ENCODE peak calls at places on chromosomes 3 and 15, in five cellular contexts. E is endothelial cell of umbilical vein, J is psoas muscle, B is kidney, W is mammary epithelial cell. O is an unnamed sample. For H3K4me1, the result is how much of the 10 kb centered on the place peaks cover.

GRCh38 chr3:11211531-11212300 is 57.4 kb downstream of the HRH1 start:
- DNase-seq in E (peak), J (no peak), B (no peak), W (no peak), O (no peak)

GRCh38 chr3:196920733-196921132 is 21.6 kb downstream of the NCBP2 start:
- DNase-seq in E (no peak), J (no peak), B (no peak), W (no peak), O (no peak)

GRCh38 chr15:50816191-50816590 is 50.7 kb upstream of the SPPL2A start:
- DNase-seq in E (no peak), J (no peak), B (no peak), W (peak), O (no peak)

GRCh38 chr3:48402281-48402732 is 27.6 kb downstream of the PLXNB1 start:
- DNase-seq in E (peak), J (peak), B (peak), W (peak), O (peak)

GRCh38 chr15:51054535-51054934 is 40.2 kb downstream of the TNFAIP8L3 start:
- DNase-seq in E (no peak), J (no peak), B (no peak), W (no peak), O (no peak)

GRCh38 chr3:50352762-50353161 is 2.1 kb downstream of the CYB561D2 start:
- DNase-seq in E (no peak), J (no peak), B (no peak), W (peak), O (no peak)

GRCh38 chr3:111881480-111881879 is 22.4 kb downstream of the PHLDB2 start:
- DNase-seq in E (no peak), J (no peak), B (no peak), W (no peak), O (no peak)

GRCh38 chr3:65979152-65979551 is 59.6 kb downstream of the MAGI1 start:
- DNase-seq in E (no peak), J (no peak), B (no peak), W (peak), O (no peak)

GRCh38 chr3:58528629-58529028 is 8.4 kb downstream of the ACOX2 start:
- DNase-seq in E (peak), J (no peak), B (peak), W (peak), O (peak)

GRCh38 chr3:55000546-55000945 is 72.7 kb upstream of the LRTM1 start:
- DNase-seq in E (no peak), J (no peak), B (no peak), W (peak), O (no peak)

GRCh38 chr3:120081719-120082118 is 12.5 kb downstream of the GSK3B start:
- DNase-seq in E (no peak), J (no peak), B (no peak), W (no peak), O (no peak)

GRCh38 chr3:47414161-47414564 is 33.3 kb downstream of the PTPN23 start:
- DNase-seq in E (no peak), J (no peak), B (no peak), W (no peak), O (no peak)

GRCh38 chr3:190097617-190098016 is 23.1 kb downstream of the P3H2 start:
- DNase-seq in E (no peak), J (no peak), B (peak), W (no peak), O (no peak)

GRCh38 chr3:100590114-100590839 is 19.1 kb upstream of the ADGRG7 start:
- DNase-seq in E (peak), J (no peak), B (no peak), W (peak), O (peak)

GRCh38 chr15:62901916-62902554 is 140.5 kb upstream of the TPM1 start:
- DNase-seq in E (no peak), J (no peak), B (no peak), W (peak), O (no peak)

GRCh38 chr3:4493931-4494806 is 1.0 kb downstream of the ITPR1 start:
- DNase-seq in E (peak), J (no peak), B (no peak), W (no peak), O (no peak)

GRCh38 chr3:187077085-187077484 is 62.2 kb downstream of the RPL39L start:
- DNase-seq in E (no peak), J (no peak), B (no peak), W (no peak), O (no peak)

GRCh38 chr3:187076297-187076696 is 63.0 kb downstream of the RPL39L start:
- DNase-seq in E (no peak), J (no peak), B (no peak), W (no peak), O (no peak)

GRCh38 chr3:187079090-187080022 is 59.9 kb downstream of the RPL39L start:
- DNase-seq in E (no peak), J (no peak), B (no peak), W (no peak), O (no peak)

GRCh38 chr3:187080799-187081450 is 58.4 kb downstream of the RPL39L start:
- DNase-seq in E (no peak), J (no peak), B (no peak), W (no peak), O (no peak)

DNA sequence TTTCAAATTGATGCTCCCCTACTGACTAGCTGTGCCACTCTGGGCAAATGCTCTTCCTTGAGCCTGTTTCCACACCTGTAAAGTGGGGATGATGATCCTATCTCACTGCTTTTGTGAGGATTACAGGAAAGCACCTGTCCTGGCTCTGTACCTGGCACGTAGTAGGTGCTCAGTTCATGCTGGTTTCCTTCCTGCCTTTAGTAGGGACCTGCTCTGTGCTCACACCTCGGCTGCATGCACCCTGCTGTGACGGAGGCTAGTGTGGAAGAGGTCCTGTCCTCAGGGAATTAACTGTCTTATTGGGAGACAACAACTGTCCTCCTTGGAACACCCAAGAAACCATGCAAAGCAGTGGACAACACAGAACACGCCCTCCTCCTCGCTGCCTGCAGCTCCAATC is 61.8 kb downstream of the RPL39L start:
- DNase-seq in E (no peak), J (no peak), B (no peak), W (no peak), O (no peak)
- H3K4me1 ChIP-seq in E (under half), J (under half), B (under half), W (under half), O (under half)

GRCh38 chr15:70589221-70589620 is 174.1 kb downstream of the UACA start:
- DNase-seq in E (no peak), J (no peak), B (no peak), W (peak), O (no peak)
- H3K27ac ChIP-seq in E (no peak), J (no peak), B (no peak), W (no peak), O (no peak)

GRCh38 chr3:188176476-188176875 is 22.5 kb downstream of the LPP start:
- DNase-seq in E (no peak), J (no peak), B (no peak), W (no peak), O (no peak)
- H3K4me1 ChIP-seq in E (under half), J (under half), B (under half), W (under half), O (under half)

GRCh38 chr15:56367156-56367555 is 1.9 kb downstream of the TEX9 start:
- DNase-seq in E (no peak), J (no peak), B (no peak), W (no peak), O (no peak)

GRCh38 chr15:56366211-56366610 is 985 bp downstream of the TEX9 start:
- DNase-seq in E (no peak), J (no peak), B (no peak), W (no peak), O (no peak)

GRCh38 chr15:56369234-56369633 is 4.0 kb downstream of the TEX9 start:
- DNase-seq in E (no peak), J (no peak), B (no peak), W (peak), O (no peak)

DNA sequence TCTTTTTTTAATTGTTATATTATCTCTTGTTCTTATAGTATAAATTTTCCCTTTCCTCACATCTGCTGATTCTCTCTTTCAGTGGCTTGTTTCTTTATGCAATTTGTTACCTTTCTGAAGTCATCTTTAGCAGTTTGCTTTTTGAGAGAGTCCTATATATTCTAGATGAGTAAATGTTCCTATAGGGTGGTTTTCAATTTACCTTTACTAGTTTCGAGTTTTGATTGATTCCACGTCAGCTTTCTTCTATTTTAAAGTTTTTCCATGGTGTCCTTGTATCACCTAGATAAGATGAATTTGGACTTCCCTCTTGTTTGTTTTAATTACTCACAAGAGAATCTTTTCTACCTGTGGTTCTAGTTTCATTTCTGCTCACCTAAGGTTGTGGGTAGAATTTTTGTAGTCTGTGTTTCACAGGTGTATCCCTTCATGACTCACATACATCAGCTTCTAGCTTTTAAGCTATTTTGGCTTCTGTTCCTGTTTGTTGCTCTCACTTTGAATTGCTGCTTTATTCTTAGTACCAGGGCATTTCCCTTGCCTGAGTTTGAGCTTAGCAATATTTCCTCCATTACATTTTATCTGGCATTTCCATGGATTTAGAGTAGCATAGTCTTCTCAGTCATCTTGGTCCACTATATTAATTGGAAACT is 6.4 kb downstream of the TEX9 start:
- DNase-seq in E (no peak), J (no peak), B (no peak), W (peak), O (no peak)
- H3K27ac ChIP-seq in E (no peak), J (no peak), B (no peak), W (no peak), O (no peak)

GRCh38 chr3:129604223-129604941 is 2.1 kb downstream of the PLXND1 start:
- DNase-seq in E (no peak), J (no peak), B (no peak), W (no peak), O (no peak)
- H3K4me1 ChIP-seq in E (half or more), J (under half), B (under half), W (under half), O (under half)

GRCh38 chr15:22892333-22892732 is 53.9 kb downstream of the NIPA2 start:
- DNase-seq in E (no peak), J (no peak), B (peak), W (no peak), O (no peak)

GRCh38 chr15:22893081-22893480 is 54.6 kb downstream of the NIPA2 start:
- DNase-seq in E (no peak), J (no peak), B (peak), W (no peak), O (no peak)

GRCh38 chr15:22893881-22894280 is 55.4 kb downstream of the NIPA2 start:
- DNase-seq in E (no peak), J (no peak), B (no peak), W (no peak), O (no peak)

GRCh38 chr15:22890296-22890695 is 51.8 kb downstream of the NIPA2 start:
- DNase-seq in E (no peak), J (no peak), B (no peak), W (no peak), O (no peak)

DNA sequence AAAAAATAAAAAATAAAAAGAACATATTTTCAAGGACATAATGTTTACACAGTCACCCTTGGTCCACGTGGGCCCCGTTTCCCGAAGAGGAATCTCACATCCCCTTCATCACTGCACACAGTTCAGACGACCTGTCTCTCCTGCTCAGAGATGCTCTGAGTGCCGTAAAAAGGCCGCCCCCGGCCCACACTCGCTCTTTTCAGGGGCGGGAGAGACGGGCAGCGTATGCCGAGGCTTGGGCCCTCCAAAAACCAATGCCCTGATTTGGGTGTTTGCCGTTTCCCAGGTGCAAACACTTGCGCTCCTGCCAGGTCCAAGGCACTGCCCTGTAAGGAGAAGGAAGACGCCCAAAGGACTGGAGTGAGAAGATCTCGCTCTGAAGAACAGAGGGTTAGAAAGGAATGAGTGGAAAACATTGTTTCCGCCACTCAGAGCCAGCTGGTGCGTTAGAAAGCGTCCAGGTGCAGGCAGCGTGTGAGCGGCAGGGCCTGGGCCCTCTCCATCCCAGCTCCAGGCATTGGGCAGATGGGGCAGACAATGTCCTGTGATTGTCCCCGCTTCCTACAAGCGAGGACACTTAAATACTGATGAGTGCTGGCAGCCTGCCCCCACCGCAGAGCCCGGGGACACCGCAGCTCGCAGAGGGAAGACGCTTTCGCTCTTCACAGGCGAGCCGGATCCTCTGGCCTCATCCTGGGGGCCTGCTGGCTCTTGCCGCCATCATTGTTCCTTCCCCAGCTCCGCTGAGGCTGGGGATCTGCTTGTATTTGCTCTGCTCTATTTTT is 53.2 kb downstream of the NIPA2 start:
- DNase-seq in E (no peak), J (no peak), B (peak), W (no peak), O (no peak)
- H3K27ac ChIP-seq in E (no peak), J (no peak), B (no peak), W (no peak), O (no peak)

DNA sequence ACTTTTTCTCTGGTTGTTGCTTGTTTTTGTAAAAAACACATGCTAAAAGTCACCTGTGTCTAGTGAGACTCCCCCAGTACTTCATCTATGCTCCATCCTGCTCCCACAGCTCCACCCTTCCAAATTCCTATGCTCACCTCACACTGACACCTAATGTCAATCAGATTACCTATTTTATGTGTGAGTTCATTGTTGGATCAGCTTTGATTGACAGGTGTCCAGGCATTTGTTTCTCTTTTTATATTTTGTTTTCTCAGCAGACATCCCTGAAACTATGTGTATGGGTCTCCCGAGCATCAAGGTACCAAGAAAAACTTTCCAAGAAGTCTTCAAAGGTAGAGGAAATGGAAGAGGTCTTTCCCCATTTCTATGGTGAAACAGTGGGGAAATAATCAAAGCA is 13.4 kb downstream of the RFTN1 start:
- DNase-seq in E (no peak), J (no peak), B (no peak), W (no peak), O (no peak)
- H3K4me1 ChIP-seq in E (under half), J (under half), B (under half), W (under half), O (under half)

GRCh38 chr15:80551348-80551747 is 143.8 kb upstream of the ABHD17C start:
- DNase-seq in E (no peak), J (no peak), B (no peak), W (no peak), O (no peak)
- H3K27ac ChIP-seq in E (no peak), J (no peak), B (no peak), W (no peak), O (no peak)

GRCh38 chr3:149611149-149611548 is 46.7 kb downstream of the WWTR1 start:
- DNase-seq in E (peak), J (no peak), B (no peak), W (no peak), O (no peak)
- H3K4me1 ChIP-seq in E (half or more), J (under half), B (under half), W (under half), O (under half)